ENCODE peak calls at places on chromosomes 6 and 20, in eight cellular contexts. One of them, this sample, is unnamed.

GRCh38 chr6:29830409-29830808 is 2.8 kb downstream of the HLA-G start:
- DNase-seq in sciatic nerve: no peak
- DNase-seq in mucosa of gallbladder: no peak
- DNase-seq in activated CD8-positive, alpha-beta T cell treated with anti-CD3 and anti-CD28 coated beads for 36 hours: no peak
- DNase-seq in activated T-helper 1 cell treated with Interleukin-2 at 50 U/mL for 16 hours: no peak
- DNase-seq in renal cortical epithelial cell: no peak
- DNase-seq in effector CD4-positive, alpha-beta T cell: no peak
- DNase-seq in ELR: no peak
- DNase-seq in this sample: no peak

GRCh38 chr6:52187098-52187497 is 923 bp downstream of the IL17A start:
- DNase-seq in sciatic nerve: no peak
- DNase-seq in mucosa of gallbladder: no peak
- DNase-seq in activated CD8-positive, alpha-beta T cell treated with anti-CD3 and anti-CD28 coated beads for 36 hours: no peak
- DNase-seq in activated T-helper 1 cell treated with Interleukin-2 at 50 U/mL for 16 hours: no peak
- DNase-seq in renal cortical epithelial cell: no peak
- DNase-seq in effector CD4-positive, alpha-beta T cell: no peak
- DNase-seq in ELR: no peak
- DNase-seq in this sample: no peak

GRCh38 chr6:95967594-95967993 is 48.2 kb upstream of the FUT9 start:
- DNase-seq in sciatic nerve: no peak
- DNase-seq in mucosa of gallbladder: no peak
- DNase-seq in activated CD8-positive, alpha-beta T cell treated with anti-CD3 and anti-CD28 coated beads for 36 hours: no peak
- DNase-seq in activated T-helper 1 cell treated with Interleukin-2 at 50 U/mL for 16 hours: no peak
- DNase-seq in renal cortical epithelial cell: no peak
- DNase-seq in effector CD4-positive, alpha-beta T cell: no peak
- DNase-seq in ELR: no peak
- DNase-seq in this sample: no peak

GRCh38 chr20:63071541-63072181 is 64.9 kb upstream of the BHLHE23 start:
- DNase-seq in sciatic nerve: no peak
- DNase-seq in mucosa of gallbladder: no peak
- DNase-seq in activated CD8-positive, alpha-beta T cell treated with anti-CD3 and anti-CD28 coated beads for 36 hours: peak
- DNase-seq in activated T-helper 1 cell treated with Interleukin-2 at 50 U/mL for 16 hours: no peak
- DNase-seq in renal cortical epithelial cell: no peak
- DNase-seq in effector CD4-positive, alpha-beta T cell: no peak
- DNase-seq in ELR: peak
- DNase-seq in this sample: peak

GRCh38 chr20:33814238-33814712 is 3.1 kb downstream of the CHMP4B start:
- DNase-seq in sciatic nerve: no peak
- DNase-seq in mucosa of gallbladder: no peak
- DNase-seq in activated CD8-positive, alpha-beta T cell treated with anti-CD3 and anti-CD28 coated beads for 36 hours: peak
- DNase-seq in activated T-helper 1 cell treated with Interleukin-2 at 50 U/mL for 16 hours: no peak
- DNase-seq in renal cortical epithelial cell: no peak
- DNase-seq in effector CD4-positive, alpha-beta T cell: no peak
- DNase-seq in ELR: no peak
- DNase-seq in this sample: no peak

GRCh38 chr6:27863962-27864905 is 48.0 kb downstream of the OR2B2 start:
- DNase-seq in sciatic nerve: no peak
- DNase-seq in mucosa of gallbladder: no peak
- DNase-seq in activated CD8-positive, alpha-beta T cell treated with anti-CD3 and anti-CD28 coated beads for 36 hours: peak
- DNase-seq in activated T-helper 1 cell treated with Interleukin-2 at 50 U/mL for 16 hours: no peak
- DNase-seq in renal cortical epithelial cell: peak
- DNase-seq in effector CD4-positive, alpha-beta T cell: no peak
- DNase-seq in ELR: peak
- DNase-seq in this sample: no peak

GRCh38 chr20:50229156-50229605 is 38.6 kb downstream of the CEBPB start:
- DNase-seq in sciatic nerve: no peak
- DNase-seq in mucosa of gallbladder: no peak
- DNase-seq in activated CD8-positive, alpha-beta T cell treated with anti-CD3 and anti-CD28 coated beads for 36 hours: no peak
- DNase-seq in activated T-helper 1 cell treated with Interleukin-2 at 50 U/mL for 16 hours: no peak
- DNase-seq in renal cortical epithelial cell: no peak
- DNase-seq in effector CD4-positive, alpha-beta T cell: no peak
- DNase-seq in ELR: no peak
- DNase-seq in this sample: no peak

GRCh38 chr6:147676468-147676867 is 168.0 kb downstream of the SAMD5 start:
- DNase-seq in sciatic nerve: no peak
- DNase-seq in mucosa of gallbladder: no peak
- DNase-seq in activated CD8-positive, alpha-beta T cell treated with anti-CD3 and anti-CD28 coated beads for 36 hours: no peak
- DNase-seq in activated T-helper 1 cell treated with Interleukin-2 at 50 U/mL for 16 hours: no peak
- DNase-seq in renal cortical epithelial cell: no peak
- DNase-seq in effector CD4-positive, alpha-beta T cell: no peak
- DNase-seq in ELR: peak
- DNase-seq in this sample: no peak

GRCh38 chr6:129598244-129599187 is 111.5 kb downstream of the ARHGAP18 start:
- DNase-seq in sciatic nerve: no peak
- DNase-seq in mucosa of gallbladder: peak
- DNase-seq in activated CD8-positive, alpha-beta T cell treated with anti-CD3 and anti-CD28 coated beads for 36 hours: no peak
- DNase-seq in activated T-helper 1 cell treated with Interleukin-2 at 50 U/mL for 16 hours: no peak
- DNase-seq in renal cortical epithelial cell: peak
- DNase-seq in effector CD4-positive, alpha-beta T cell: no peak
- DNase-seq in ELR: peak
- DNase-seq in this sample: peak

GRCh38 chr20:25310921-25311728 is 63.2 kb downstream of the PYGB start:
- DNase-seq in sciatic nerve: peak
- DNase-seq in mucosa of gallbladder: no peak
- DNase-seq in activated CD8-positive, alpha-beta T cell treated with anti-CD3 and anti-CD28 coated beads for 36 hours: no peak
- DNase-seq in activated T-helper 1 cell treated with Interleukin-2 at 50 U/mL for 16 hours: no peak
- DNase-seq in renal cortical epithelial cell: peak
- DNase-seq in effector CD4-positive, alpha-beta T cell: no peak
- DNase-seq in ELR: peak
- DNase-seq in this sample: no peak

GRCh38 chr6:97630592-97630991 is 347.6 kb upstream of the MMS22L start:
- DNase-seq in sciatic nerve: no peak
- DNase-seq in mucosa of gallbladder: no peak
- DNase-seq in activated CD8-positive, alpha-beta T cell treated with anti-CD3 and anti-CD28 coated beads for 36 hours: no peak
- DNase-seq in activated T-helper 1 cell treated with Interleukin-2 at 50 U/mL for 16 hours: no peak
- DNase-seq in renal cortical epithelial cell: no peak
- DNase-seq in effector CD4-positive, alpha-beta T cell: no peak
- DNase-seq in ELR: peak
- DNase-seq in this sample: peak

GRCh38 chr20:33009214-33010132 is 2.0 kb downstream of the BPIFB2 start:
- DNase-seq in sciatic nerve: no peak
- DNase-seq in mucosa of gallbladder: no peak
- DNase-seq in activated CD8-positive, alpha-beta T cell treated with anti-CD3 and anti-CD28 coated beads for 36 hours: no peak
- DNase-seq in activated T-helper 1 cell treated with Interleukin-2 at 50 U/mL for 16 hours: no peak
- DNase-seq in renal cortical epithelial cell: no peak
- DNase-seq in effector CD4-positive, alpha-beta T cell: no peak
- DNase-seq in ELR: no peak
- DNase-seq in this sample: no peak

GRCh38 chr6:23633986-23634385 is 492.0 kb upstream of the NRSN1 start:
- DNase-seq in sciatic nerve: no peak
- DNase-seq in mucosa of gallbladder: no peak
- DNase-seq in activated CD8-positive, alpha-beta T cell treated with anti-CD3 and anti-CD28 coated beads for 36 hours: no peak
- DNase-seq in activated T-helper 1 cell treated with Interleukin-2 at 50 U/mL for 16 hours: no peak
- DNase-seq in renal cortical epithelial cell: no peak
- DNase-seq in effector CD4-positive, alpha-beta T cell: no peak
- DNase-seq in ELR: no peak
- DNase-seq in this sample: no peak

GRCh38 chr20:60035486-60035885 is 77.3 kb downstream of the CDH26 start:
- DNase-seq in sciatic nerve: no peak
- DNase-seq in mucosa of gallbladder: no peak
- DNase-seq in activated CD8-positive, alpha-beta T cell treated with anti-CD3 and anti-CD28 coated beads for 36 hours: no peak
- DNase-seq in activated T-helper 1 cell treated with Interleukin-2 at 50 U/mL for 16 hours: no peak
- DNase-seq in renal cortical epithelial cell: no peak
- DNase-seq in effector CD4-positive, alpha-beta T cell: no peak
- DNase-seq in ELR: no peak
- DNase-seq in this sample: no peak

GRCh38 chr6:100865525-100865924 is 15.6 kb downstream of the ASCC3 start:
- DNase-seq in sciatic nerve: no peak
- DNase-seq in mucosa of gallbladder: no peak
- DNase-seq in activated CD8-positive, alpha-beta T cell treated with anti-CD3 and anti-CD28 coated beads for 36 hours: no peak
- DNase-seq in activated T-helper 1 cell treated with Interleukin-2 at 50 U/mL for 16 hours: no peak
- DNase-seq in renal cortical epithelial cell: no peak
- DNase-seq in effector CD4-positive, alpha-beta T cell: no peak
- DNase-seq in ELR: no peak
- DNase-seq in this sample: no peak

GRCh38 chr6:36094238-36094637 is 36.1 kb upstream of the MAPK13 start:
- DNase-seq in sciatic nerve: no peak
- DNase-seq in mucosa of gallbladder: no peak
- DNase-seq in activated CD8-positive, alpha-beta T cell treated with anti-CD3 and anti-CD28 coated beads for 36 hours: no peak
- DNase-seq in activated T-helper 1 cell treated with Interleukin-2 at 50 U/mL for 16 hours: no peak
- DNase-seq in renal cortical epithelial cell: no peak
- DNase-seq in effector CD4-positive, alpha-beta T cell: no peak
- DNase-seq in ELR: no peak
- DNase-seq in this sample: no peak

GRCh38 chr20:25051386-25052155 is 6.4 kb downstream of the ACSS1 start:
- DNase-seq in sciatic nerve: peak
- DNase-seq in mucosa of gallbladder: no peak
- DNase-seq in activated CD8-positive, alpha-beta T cell treated with anti-CD3 and anti-CD28 coated beads for 36 hours: no peak
- DNase-seq in activated T-helper 1 cell treated with Interleukin-2 at 50 U/mL for 16 hours: no peak
- DNase-seq in renal cortical epithelial cell: peak
- DNase-seq in effector CD4-positive, alpha-beta T cell: no peak
- DNase-seq in ELR: no peak
- DNase-seq in this sample: no peak

GRCh38 chr6:100620085-100620484 is 155.4 kb upstream of the SIM1 start:
- DNase-seq in sciatic nerve: no peak
- DNase-seq in mucosa of gallbladder: no peak
- DNase-seq in activated CD8-positive, alpha-beta T cell treated with anti-CD3 and anti-CD28 coated beads for 36 hours: no peak
- DNase-seq in activated T-helper 1 cell treated with Interleukin-2 at 50 U/mL for 16 hours: no peak
- DNase-seq in renal cortical epithelial cell: peak
- DNase-seq in effector CD4-positive, alpha-beta T cell: no peak
- DNase-seq in ELR: peak
- DNase-seq in this sample: peak

GRCh38 chr6:6648659-6649343 is 60.3 kb downstream of the LY86 start:
- DNase-seq in sciatic nerve: no peak
- DNase-seq in mucosa of gallbladder: no peak
- DNase-seq in activated CD8-positive, alpha-beta T cell treated with anti-CD3 and anti-CD28 coated beads for 36 hours: no peak
- DNase-seq in activated T-helper 1 cell treated with Interleukin-2 at 50 U/mL for 16 hours: no peak
- DNase-seq in renal cortical epithelial cell: no peak
- DNase-seq in effector CD4-positive, alpha-beta T cell: no peak
- DNase-seq in ELR: no peak
- DNase-seq in this sample: no peak

GRCh38 chr6:144234935-144235334 is 50.2 kb upstream of the UTRN start:
- DNase-seq in sciatic nerve: no peak
- DNase-seq in mucosa of gallbladder: no peak
- DNase-seq in activated CD8-positive, alpha-beta T cell treated with anti-CD3 and anti-CD28 coated beads for 36 hours: no peak
- DNase-seq in activated T-helper 1 cell treated with Interleukin-2 at 50 U/mL for 16 hours: no peak
- DNase-seq in renal cortical epithelial cell: no peak
- DNase-seq in effector CD4-positive, alpha-beta T cell: no peak
- DNase-seq in ELR: no peak
- DNase-seq in this sample: no peak

GRCh38 chr6:11613858-11614257 is 76.3 kb downstream of the TMEM170B start:
- DNase-seq in sciatic nerve: no peak
- DNase-seq in mucosa of gallbladder: no peak
- DNase-seq in activated CD8-positive, alpha-beta T cell treated with anti-CD3 and anti-CD28 coated beads for 36 hours: no peak
- DNase-seq in activated T-helper 1 cell treated with Interleukin-2 at 50 U/mL for 16 hours: no peak
- DNase-seq in renal cortical epithelial cell: peak
- DNase-seq in effector CD4-positive, alpha-beta T cell: no peak
- DNase-seq in ELR: peak
- DNase-seq in this sample: no peak